ENCODE peak calls at places on chromosomes 2 and 18, in six cellular contexts. G, T, W, J, S and H are unnamed samples.

GRCh38 chr2:59083075-59083792 is 842.1 kb upstream of the FANCL start:
- DNase-seq in J (no peak), W (no peak), T (no peak), S (no peak), G (no peak), H (no peak)

GRCh38 chr2:229409751-229410181 is 138.7 kb upstream of the PID1 start:
- DNase-seq in G (no peak), T (peak; percentile 66), J (no peak), W (no peak), S (no peak), H (no peak)

GRCh38 chr18:55439036-55439435 is 149.0 kb downstream of the TCF4 start:
- DNase-seq in T (no peak), G (no peak), W (no peak), J (no peak), S (no peak), H (no peak)

GRCh38 chr2:237194906-237195305 is 109.2 kb downstream of the COPS8 start:
- DNase-seq in T (no peak), W (no peak), G (no peak), S (no peak), J (no peak), H (no peak)

GRCh38 chr2:18930977-18931376 is 341.6 kb upstream of the NT5C1B start:
- DNase-seq in T (no peak), W (no peak), G (no peak), J (no peak), S (no peak), H (no peak)

GRCh38 chr18:31746396-31746795 is 14.3 kb downstream of the SLC25A52 start:
- DNase-seq in T (peak; percentile 3), G (no peak), W (no peak), J (no peak), S (no peak), H (no peak)

GRCh38 chr2:208250401-208250800 is 4.5 kb downstream of the IDH1 start:
- DNase-seq in J (no peak), G (no peak), T (no peak), W (no peak), S (no peak), H (no peak)

GRCh38 chr2:51990684-51991083 is 958.8 kb upstream of the NRXN1 start:
- DNase-seq in T (no peak), W (no peak), S (peak; percentile 10), G (no peak), J (no peak), H (no peak)

GRCh38 chr2:227849906-227850305 is 21.5 kb upstream of the DAW1 start:
- DNase-seq in W (no peak), G (no peak), J (no peak), T (no peak), S (no peak), H (no peak)

GRCh38 chr2:219368690-219369108 is 19.0 kb downstream of the DNPEP start:
- DNase-seq in G (no peak), W (no peak), J (no peak), S (no peak), T (no peak), H (peak; percentile 43)

GRCh38 chr18:35588995-35589394 is 7.5 kb downstream of the GALNT1 start:
- DNase-seq in T (no peak), W (no peak), S (peak; percentile 17), J (no peak), G (no peak), H (no peak)
- TF ChIP-seq CTCF in T (no peak), W (no peak), S (no peak), J (no peak), G (no peak), H (no peak)

DNA sequence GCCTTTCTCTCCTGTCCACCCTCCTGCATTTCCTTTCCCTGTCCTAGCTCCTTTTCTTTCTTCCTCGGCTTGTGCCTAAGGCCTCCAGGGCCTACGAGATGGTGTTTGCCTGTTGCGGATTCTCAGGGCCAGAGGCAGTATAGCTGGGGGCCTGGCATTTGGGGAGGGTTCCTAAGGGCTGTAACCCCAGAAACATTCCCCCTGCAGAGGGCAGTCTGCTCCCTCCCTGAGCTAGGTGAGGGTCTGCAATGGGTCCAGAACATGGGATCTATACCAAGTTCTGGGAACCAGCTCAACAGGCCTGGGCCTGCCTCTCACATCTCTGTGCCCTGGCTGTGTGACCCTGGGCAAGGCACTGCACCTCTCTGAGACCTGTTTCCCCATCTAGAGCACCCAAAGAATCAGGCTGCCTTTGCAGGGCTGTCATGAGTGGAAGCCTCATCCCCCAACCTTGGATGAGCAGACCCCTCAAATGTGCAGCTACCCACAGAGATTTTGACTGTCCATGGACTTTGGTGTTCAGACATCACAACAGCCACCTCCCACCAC is 97.5 kb downstream of the GLI2 start:
- DNase-seq in J (no peak), S (no peak), T (no peak), G (peak; percentile 19), W (no peak), H (no peak)
- TF ChIP-seq CTCF in J (no peak), S (peak; percentile 16), T (peak; percentile 20), G (no peak), W (no peak), H (no peak)

GRCh38 chr2:105969552-105969951 is 224.5 kb downstream of the UXS1 start:
- DNase-seq in J (peak; percentile 26), T (peak; percentile 35), G (no peak), S (no peak), W (no peak), H (no peak)
- TF ChIP-seq CTCF in J (peak; percentile 60), T (peak; percentile 35), G (no peak), S (peak; percentile 31), W (no peak), H (peak; percentile 49)

GRCh38 chr2:46988230-46988629 is 72.6 kb upstream of the MCFD2 start:
- DNase-seq in J (no peak), S (no peak), G (no peak), W (no peak), T (no peak), H (no peak)

GRCh38 chr2:46989491-46990230 is 74.1 kb upstream of the MCFD2 start:
- DNase-seq in J (no peak), T (no peak), S (no peak), W (no peak), G (no peak), H (no peak)

GRCh38 chr2:46991985-46992384 is 76.4 kb upstream of the MCFD2 start:
- DNase-seq in G (no peak), S (no peak), T (no peak), W (no peak), J (no peak), H (no peak)

GRCh38 chr2:46990231-46990588 is 74.6 kb upstream of the MCFD2 start:
- DNase-seq in G (no peak), T (no peak), W (no peak), J (no peak), S (no peak), H (no peak)

DNA sequence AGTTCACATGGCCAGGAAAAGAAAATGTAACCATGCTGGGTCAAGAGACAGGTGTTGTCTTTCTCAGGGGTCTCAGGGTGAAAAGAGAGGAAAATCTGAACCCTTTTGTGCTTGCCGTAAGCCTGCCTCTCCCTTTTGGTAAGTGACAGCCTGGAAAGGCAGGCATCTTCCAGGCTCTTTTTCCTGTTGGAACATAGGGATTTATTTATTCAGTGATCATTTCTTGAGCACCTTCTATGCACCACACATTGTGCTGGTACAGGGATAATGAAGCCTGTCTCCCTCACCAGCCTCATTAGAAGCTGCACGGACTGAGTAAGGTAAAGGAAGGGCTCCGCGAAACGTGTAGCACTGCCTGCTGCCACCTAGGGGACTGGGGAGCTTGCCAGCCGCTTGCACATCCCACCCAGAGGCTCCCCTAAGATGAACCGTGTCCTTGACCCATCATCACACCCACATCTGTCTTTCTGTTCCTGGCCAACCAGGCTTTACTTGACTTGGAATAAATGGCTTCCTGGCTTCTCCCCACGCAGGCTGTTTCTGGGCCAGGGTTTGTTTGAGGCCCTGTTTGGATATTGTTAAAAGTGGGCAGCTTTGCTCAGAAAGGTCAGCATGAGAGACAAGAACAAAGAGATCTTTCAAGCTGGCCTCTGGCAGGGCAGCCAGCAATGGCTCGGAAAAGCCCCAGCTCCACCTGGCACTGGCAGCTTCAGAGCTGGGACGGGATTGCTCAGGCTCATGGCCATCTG is 73.3 kb upstream of the MCFD2 start:
- DNase-seq in G (no peak), T (no peak), W (no peak), S (peak; percentile 37), J (no peak), H (no peak)
- TF ChIP-seq CTCF in G (no peak), T (peak; percentile 25), W (no peak), S (peak; percentile 10), J (peak; percentile 37), H (no peak)